ENCODE peak calls at places on chromosomes 6 and 20, in six cellular contexts. D is K562, B is Karpas-422, R is MM.1S, Q is neural progenitor cell, C is mesenchymal stem cell. H is an unnamed sample.

GRCh38 chr20:22586645-22587310 is 2.4 kb upstream of the FOXA2 start:
- DNase-seq in C (no peak), D (peak), R (no peak), B (peak), Q (peak), H (no peak)

GRCh38 chr20:44832724-44833123 is 22.4 kb upstream of the RIMS4 start:
- DNase-seq in R (no peak), Q (no peak), B (peak), C (no peak), D (no peak), H (no peak)

GRCh38 chr6:68639826-68640505 is 4.9 kb downstream of the ADGRB3 start:
- DNase-seq in C (peak), R (no peak), B (no peak), D (peak), Q (no peak), H (no peak)

GRCh38 chr20:25233016-25233772 is 14.7 kb upstream of the PYGB start:
- DNase-seq in B (peak), D (no peak), C (no peak), R (no peak), Q (peak), H (no peak)

GRCh38 chr6:142822882-142823578 is 121.9 kb downstream of the HIVEP2 start:
- DNase-seq in R (no peak), Q (peak), B (peak), D (peak), C (no peak), H (no peak)

GRCh38 chr6:170031096-170031471 is 259.8 kb downstream of the DLL1 start:
- DNase-seq in R (no peak), D (no peak), B (no peak), C (peak), Q (no peak), H (no peak)

GRCh38 chr20:39706089-39706721 is 744.1 kb downstream of the DHX35 start:
- DNase-seq in B (no peak), Q (no peak), D (no peak), C (no peak), R (no peak), H (no peak)

GRCh38 chr6:5813625-5814027 is 193.1 kb downstream of the NRN1 start:
- DNase-seq in B (no peak), Q (no peak), C (no peak), D (no peak), R (peak), H (no peak)

GRCh38 chr6:168090706-168091105 is 11.7 kb upstream of the FRMD1 start:
- DNase-seq in Q (no peak), C (no peak), D (no peak), R (no peak), B (no peak), H (no peak)

GRCh38 chr20:11204926-11205768 is 531.3 kb upstream of the JAG1 start:
- DNase-seq in C (peak), Q (peak), D (no peak), R (peak), B (peak), H (peak)

GRCh38 chr6:108716801-108717791 is 131.1 kb upstream of the ARMC2 start:
- DNase-seq in R (no peak), C (no peak), B (no peak), D (no peak), Q (no peak), H (no peak)

GRCh38 chr6:10451828-10452509 is 37.1 kb upstream of the TFAP2A start:
- DNase-seq in Q (no peak), R (no peak), D (no peak), C (peak), B (no peak), H (no peak)

GRCh38 chr20:50376888-50377459 is 133.2 kb upstream of the PTPN1 start:
- DNase-seq in R (peak), D (no peak), B (no peak), C (no peak), Q (no peak), H (no peak)

GRCh38 chr6:56555438-56555872 is 87.2 kb downstream of the DST start:
- DNase-seq in B (no peak), C (peak), R (no peak), Q (peak), D (no peak), H (no peak)

GRCh38 chr20:16062661-16063591 is 510.3 kb downstream of the KIF16B start:
- DNase-seq in Q (no peak), C (no peak), R (no peak), B (no peak), D (no peak), H (no peak)

GRCh38 chr6:31898200-31899011 is 908 bp upstream of the EHMT2 start:
- DNase-seq in B (peak), Q (peak), D (peak), C (peak), R (peak), H (peak)

GRCh38 chr20:50571466-50571865 is 61.3 kb downstream of the PTPN1 start:
- DNase-seq in C (no peak), Q (no peak), B (no peak), D (no peak), R (no peak), H (no peak)

GRCh38 chr20:57198359-57199072 is 67.9 kb downstream of the BMP7 start:
- DNase-seq in D (no peak), B (no peak), Q (peak), C (peak), R (no peak), H (peak)

GRCh38 chr6:220736-221475 is 71.4 kb upstream of the DUSP22 start:
- DNase-seq in C (peak), R (peak), Q (no peak), D (no peak), B (peak), H (no peak)

GRCh38 chr20:58714340-58714922 is 21.8 kb downstream of the NPEPL1 start:
- DNase-seq in R (no peak), C (no peak), Q (no peak), B (no peak), D (no peak), H (no peak)

DNA sequence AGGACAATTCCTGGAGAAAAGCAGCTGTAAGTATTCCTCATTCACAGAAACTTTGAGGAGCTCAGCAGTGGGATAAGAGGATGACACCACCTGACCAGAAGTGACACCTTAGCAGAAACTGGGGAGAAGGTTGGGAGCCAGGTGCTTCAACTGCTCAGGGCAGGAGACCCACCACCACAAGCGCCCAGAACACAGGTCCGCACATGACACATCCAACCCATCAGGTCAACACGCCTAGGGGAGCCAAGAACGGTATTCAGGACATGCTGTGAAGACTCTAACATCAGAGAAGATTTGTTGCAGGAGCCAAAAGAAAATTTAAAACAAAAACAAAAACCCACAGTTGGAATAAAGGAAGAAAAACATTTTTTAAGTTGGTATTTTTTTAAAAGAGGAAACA is 50.5 kb downstream of the SLC23A2 start:
- DNase-seq in B (no peak), C (no peak), R (no peak), Q (no peak), D (no peak), H (no peak)
- H2AFZ ChIP-seq in B (no peak), C (no peak), R (no peak), Q (no peak), D (no peak), H (no peak)

DNA sequence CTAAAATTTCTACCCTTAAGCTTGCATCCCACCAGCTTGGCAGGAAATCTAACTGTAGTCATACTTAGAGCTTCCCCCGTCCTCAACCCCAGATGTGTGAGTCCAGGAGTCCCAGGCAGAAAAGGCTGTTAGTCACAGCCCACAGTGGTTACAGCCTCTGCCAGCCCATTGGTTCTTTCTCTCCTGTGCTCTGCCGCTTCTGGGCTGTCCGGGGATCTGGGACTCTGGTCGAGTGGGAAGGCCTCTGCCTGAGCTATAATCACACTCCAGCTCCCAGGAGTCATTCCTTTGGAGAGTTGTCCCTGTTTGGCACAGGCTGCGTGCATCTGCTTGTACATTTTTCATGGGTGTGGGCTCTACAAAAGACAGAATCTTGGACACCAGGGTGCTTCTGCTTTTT is 45.6 kb upstream of the FYN start:
- DNase-seq in D (no peak), B (no peak), Q (no peak), C (no peak), R (no peak), H (no peak)
- H2AFZ ChIP-seq in D (no peak), B (no peak), Q (no peak), C (no peak), R (no peak), H (no peak)

DNA sequence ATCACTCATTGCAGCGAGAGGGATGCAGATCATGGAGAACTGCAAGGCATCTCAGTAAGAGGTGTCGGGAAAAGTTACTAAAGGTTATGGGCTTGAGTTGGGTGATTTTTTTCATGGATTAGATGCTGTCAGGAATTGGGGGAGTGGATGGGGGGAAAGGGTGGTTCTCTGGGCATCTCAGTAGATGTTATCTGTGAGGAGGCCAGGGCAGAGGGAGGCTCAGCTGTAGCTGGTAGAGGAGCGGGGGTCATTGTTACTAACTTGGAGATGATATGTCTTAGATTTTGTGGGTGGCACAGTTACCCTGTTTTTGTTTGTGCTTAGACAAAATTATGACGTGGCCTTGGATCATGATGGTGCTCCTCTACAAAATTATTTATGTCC is 2.6 kb upstream of the PCMTD2 start:
- DNase-seq in C (no peak), D (no peak), B (no peak), Q (no peak), R (no peak), H (no peak)
- H2AFZ ChIP-seq in C (no peak), D (peak), B (no peak), Q (no peak), R (no peak), H (no peak)

DNA sequence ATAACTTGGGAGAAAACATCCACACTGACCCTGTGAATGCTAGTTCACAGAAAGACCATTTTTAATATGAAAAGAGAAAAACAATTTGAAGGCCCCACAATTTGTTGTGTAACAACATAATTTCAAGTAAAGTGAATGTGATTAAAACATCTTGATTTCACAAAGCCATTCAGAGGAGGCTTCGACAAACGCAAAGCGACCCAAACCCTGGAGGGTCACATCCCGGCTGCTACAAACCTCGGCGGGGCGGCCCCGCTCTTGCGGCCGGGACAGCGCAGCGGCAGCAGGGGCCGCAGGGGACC is 14.0 kb downstream of the FOXC1 start:
- DNase-seq in Q (no peak), D (no peak), C (no peak), B (no peak), R (no peak), H (no peak)
- H2AFZ ChIP-seq in Q (no peak), D (no peak), C (no peak), B (no peak), R (no peak), H (peak)

GRCh38 chr6:100230115-100230975 is 234.4 kb downstream of the SIM1 start:
- DNase-seq in C (no peak), R (no peak), Q (no peak), D (peak), B (no peak), H (no peak)
- H2AFZ ChIP-seq in C (no peak), R (no peak), Q (no peak), D (peak), B (no peak), H (no peak)

GRCh38 chr6:151392429-151392828 is 1.1 kb upstream of the ZBTB2 start:
- DNase-seq in D (no peak), R (peak), C (no peak), Q (no peak), B (no peak), H (no peak)
- H2AFZ ChIP-seq in D (no peak), R (no peak), C (no peak), Q (no peak), B (no peak), H (no peak)

DNA sequence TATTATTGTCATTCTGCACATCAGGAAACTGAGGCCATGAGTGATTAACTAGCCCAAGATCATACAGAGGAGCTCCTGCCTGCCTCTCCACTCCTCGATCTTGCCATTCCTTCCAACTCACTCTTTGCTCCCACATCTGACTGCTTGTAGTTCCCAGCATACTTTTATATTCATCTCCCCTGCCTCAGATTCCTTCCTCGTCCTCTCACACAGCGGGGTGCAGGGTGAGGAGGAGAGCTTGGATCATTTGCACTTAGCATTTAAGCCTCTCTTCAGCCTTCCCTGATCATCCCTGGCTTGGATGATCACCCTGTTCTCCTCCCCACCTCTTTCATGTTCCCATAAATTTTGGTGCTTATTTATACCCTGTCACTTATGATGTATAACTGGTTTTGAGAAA is 515.1 kb upstream of the SOX4 start:
- DNase-seq in Q (no peak), B (no peak), C (no peak), D (no peak), R (no peak), H (no peak)
- H2AFZ ChIP-seq in Q (no peak), B (no peak), C (no peak), D (no peak), R (no peak), H (no peak)

DNA sequence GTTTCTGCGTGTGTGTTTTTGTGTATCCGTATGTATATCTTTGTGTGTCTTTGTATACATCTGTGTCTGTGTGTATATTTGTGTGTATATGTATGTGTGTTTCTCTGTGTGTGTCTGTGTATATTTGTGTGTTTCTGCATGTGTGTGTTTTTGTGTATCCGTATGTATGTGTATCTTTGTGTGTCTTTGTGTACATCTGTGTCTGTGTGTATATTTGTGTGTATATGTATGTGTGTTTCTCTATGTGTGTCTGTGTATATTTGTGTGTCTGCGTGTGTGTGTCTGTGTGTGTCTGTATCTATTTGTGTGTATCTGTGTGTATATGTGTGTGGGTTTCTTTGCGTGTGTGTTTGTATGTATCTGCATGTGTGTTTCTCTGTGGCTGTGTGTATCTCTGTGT is 192.6 kb downstream of the CDH4 start:
- DNase-seq in D (no peak), C (no peak), R (no peak), Q (no peak), B (no peak), H (no peak)
- H2AFZ ChIP-seq in D (no peak), C (no peak), R (no peak), Q (no peak), B (no peak), H (no peak)